ENCODE peak calls at places on chromosomes 16 and 17, in nine cellular contexts. Q is body of pancreas; G is MCF 10A; L is GM13976; R is GF-D8; S is dermis blood vessel endothelial cell; B is glutamatergic neuron; W is activated T-helper 1 cell treated with anti-CD3 and anti-CD28 coated beads, Interleukin-2, amount 50 U/mL, for 16 hours; P is left ventricle myocardium superior. D is an unnamed sample.

GRCh38 chr16:3609895-3610697 is 1.3 kb downstream of the SLX4 start:
- DNase-seq in Q (no peak), G (no peak), L (no peak), R (peak), S (peak), B (no peak), W (no peak), P (no peak), D (peak)

GRCh38 chr17:72900542-72900941 is 191.9 kb downstream of the SLC39A11 start:
- DNase-seq in Q (no peak), G (no peak), L (no peak), R (no peak), S (peak), B (no peak), W (no peak), P (no peak), D (no peak)

GRCh38 chr17:48819466-48819865 is 2.4 kb upstream of the TTLL6 start:
- DNase-seq in Q (no peak), G (no peak), L (no peak), R (no peak), S (no peak), B (no peak), W (no peak), P (no peak), D (no peak)

GRCh38 chr17:80036715-80037477 is 454 bp downstream of the CCDC40 start:
- DNase-seq in Q (no peak), G (no peak), L (no peak), R (no peak), S (peak), B (peak), W (no peak), P (peak), D (no peak)

GRCh38 chr17:27577884-27578717 is 52.9 kb upstream of the LGALS9 start:
- DNase-seq in Q (peak), G (no peak), L (no peak), R (no peak), S (no peak), B (no peak), W (no peak), P (peak), D (no peak)

GRCh38 chr17:48605409-48605864 is 651 bp upstream of the HOXB6 start:
- DNase-seq in Q (no peak), G (no peak), L (no peak), R (no peak), S (peak), B (no peak), W (no peak), P (no peak), D (no peak)

GRCh38 chr17:38536661-38537060 is 69.1 kb downstream of the SRCIN1 start:
- DNase-seq in Q (no peak), G (no peak), L (no peak), R (no peak), S (no peak), B (no peak), W (no peak), P (no peak), D (no peak)

GRCh38 chr16:68421076-68421475 is 27.2 kb downstream of the SMPD3 start:
- DNase-seq in Q (no peak), G (no peak), L (no peak), R (no peak), S (no peak), B (no peak), W (no peak), P (no peak), D (peak)

GRCh38 chr17:52147431-52147830 is 11.1 kb downstream of the CA10 start:
- DNase-seq in Q (no peak), G (no peak), L (no peak), R (no peak), S (no peak), B (no peak), W (no peak), P (no peak), D (no peak)

GRCh38 chr17:21419299-21420239 is 43.4 kb downstream of the KCNJ12 start:
- DNase-seq in Q (no peak), G (no peak), L (no peak), R (no peak), S (no peak), B (peak), W (no peak), P (peak), D (peak)

GRCh38 chr16:9042943-9043680 is 48.3 kb upstream of the HAPSTR1 start:
- DNase-seq in Q (no peak), G (no peak), L (no peak), R (no peak), S (no peak), B (no peak), W (no peak), P (no peak), D (no peak)

GRCh38 chr17:58763263-58763662 is 7.6 kb downstream of the PPM1E start:
- DNase-seq in Q (no peak), G (no peak), L (no peak), R (no peak), S (no peak), B (no peak), W (no peak), P (no peak), D (no peak)

GRCh38 chr16:4515611-4516233 is 22.9 kb downstream of the CDIP1 start:
- DNase-seq in Q (no peak), G (no peak), L (no peak), R (peak), S (peak), B (no peak), W (no peak), P (no peak), D (no peak)

GRCh38 chr17:49746791-49747490 is 17.0 kb downstream of the FAM117A start:
- DNase-seq in Q (no peak), G (no peak), L (peak), R (no peak), S (no peak), B (no peak), W (no peak), P (no peak), D (no peak)

GRCh38 chr17:39563476-39563875 is 44.2 kb downstream of the NEUROD2 start:
- DNase-seq in Q (no peak), G (no peak), L (no peak), R (no peak), S (no peak), B (peak), W (no peak), P (no peak), D (no peak)

GRCh38 chr17:7004398-7005253 is 7.8 kb upstream of the RNASEK start:
- DNase-seq in Q (no peak), G (peak), L (peak), R (no peak), S (peak), B (no peak), W (no peak), P (no peak), D (no peak)

GRCh38 chr16:30656974-30657865 is 1.0 kb upstream of the FBRS start:
- DNase-seq in Q (no peak), G (no peak), L (no peak), R (no peak), S (no peak), B (no peak), W (no peak), P (no peak), D (no peak)

GRCh38 chr17:35170968-35171771 is 23.0 kb downstream of the SLC35G3 start:
- DNase-seq in Q (no peak), G (peak), L (peak), R (no peak), S (peak), B (no peak), W (no peak), P (no peak), D (peak)

GRCh38 chr16:3274947-3275346 is 8.3 kb upstream of the ZNF263 start:
- DNase-seq in Q (no peak), G (no peak), L (no peak), R (no peak), S (no peak), B (no peak), W (no peak), P (no peak), D (no peak)

D was measured in mesenteric fat pad.